ENCODE peak calls at places on chromosome 6, in five cellular contexts. L, I, J, O and K are unnamed samples.

GRCh38 chr6:3443221-3443515 is 13.7 kb downstream of the SLC22A23 start:
- DNase-seq in L (no peak), I (no peak), J (no peak), O (no peak), K (no peak)

GRCh38 chr6:683742-684440 is 9.0 kb downstream of the EXOC2 start:
- DNase-seq in L (peak), I (peak), J (peak), O (no peak), K (no peak)

GRCh38 chr6:106369739-106370138 is 9.2 kb downstream of the CRYBG1 start:
- DNase-seq in L (no peak), I (no peak), J (no peak), O (no peak), K (no peak)

GRCh38 chr6:36929152-36929551 is 25.4 kb upstream of the PI16 start:
- DNase-seq in L (no peak), I (no peak), J (no peak), O (no peak), K (no peak)

GRCh38 chr6:4584801-4585200 is 191.4 kb upstream of the CDYL start:
- DNase-seq in L (no peak), I (no peak), J (no peak), O (no peak), K (no peak)

GRCh38 chr6:3813150-3813780 is 35.9 kb upstream of the FAM50B start:
- DNase-seq in L (no peak), I (peak), J (no peak), O (no peak), K (no peak)

GRCh38 chr6:68976260-68976659 is 341.2 kb downstream of the ADGRB3 start:
- DNase-seq in L (no peak), I (no peak), J (no peak), O (no peak), K (no peak)

GRCh38 chr6:25050356-25050755 is 114.6 kb upstream of the RIPOR2 start:
- DNase-seq in L (peak), I (peak), J (no peak), O (no peak), K (peak)

GRCh38 chr6:4611441-4612129 is 164.6 kb upstream of the CDYL start:
- DNase-seq in L (no peak), I (no peak), J (no peak), O (no peak), K (no peak)

GRCh38 chr6:20723236-20723635 is 189.0 kb downstream of the CDKAL1 start:
- DNase-seq in L (no peak), I (no peak), J (no peak), O (no peak), K (no peak)

GRCh38 chr6:142987490-142987889 is 42.5 kb upstream of the HIVEP2 start:
- DNase-seq in L (no peak), I (no peak), J (no peak), O (no peak), K (no peak)

GRCh38 chr6:19866900-19867627 is 29.9 kb downstream of the ID4 start:
- DNase-seq in L (no peak), I (peak), J (no peak), O (no peak), K (no peak)

GRCh38 chr6:47428746-47429664 is 48.6 kb upstream of the CD2AP start:
- DNase-seq in L (no peak), I (no peak), J (no peak), O (no peak), K (no peak)

GRCh38 chr6:99432877-99433276 is 7.8 kb upstream of the PNISR start:
- DNase-seq in L (no peak), I (no peak), J (no peak), O (no peak), K (no peak)

GRCh38 chr6:91029211-91029610 is 442.3 kb upstream of the MAP3K7 start:
- DNase-seq in L (no peak), I (no peak), J (peak), O (no peak), K (no peak)

GRCh38 chr6:1335367-1336037 is 23.6 kb downstream of the FOXQ1 start:
- DNase-seq in L (peak), I (peak), J (no peak), O (no peak), K (no peak)

GRCh38 chr6:18081669-18082037 is 40.8 kb downstream of the NHLRC1 start:
- DNase-seq in L (no peak), I (peak), J (no peak), O (no peak), K (no peak)

GRCh38 chr6:166413491-166413951 is 30.8 kb upstream of the MPC1 start:
- DNase-seq in L (no peak), I (no peak), J (no peak), O (no peak), K (peak)

GRCh38 chr6:121366184-121366521 is 31.9 kb upstream of the TBC1D32 start:
- DNase-seq in L (no peak), I (no peak), J (no peak), O (no peak), K (no peak)

GRCh38 chr6:141552463-141552862 is 580.3 kb upstream of the GJE1 start:
- DNase-seq in L (peak), I (peak), J (peak), O (no peak), K (peak)

GRCh38 chr6:124963416-124964083 is 1.3 kb downstream of the RNF217 start:
- DNase-seq in L (no peak), I (peak), J (no peak), O (no peak), K (no peak)

GRCh38 chr6:39203804-39204495 is 25.3 kb downstream of the KCNK5 start:
- DNase-seq in L (no peak), I (no peak), J (no peak), O (no peak), K (no peak)

GRCh38 chr6:133767571-133767970 is 121.3 kb upstream of the TCF21 start:
- DNase-seq in L (no peak), I (peak), J (no peak), O (no peak), K (no peak)

GRCh38 chr6:36633370-36633769 is 39.2 kb downstream of the SRSF3 start:
- DNase-seq in L (no peak), I (no peak), J (no peak), O (no peak), K (no peak)

GRCh38 chr6:30821862-30822784 is 62.2 kb upstream of the DDR1 start:
- DNase-seq in L (no peak), I (peak), J (peak), O (no peak), K (peak)

GRCh38 chr6:111353914-111354464 is 129.0 kb downstream of the REV3L start:
- DNase-seq in L (no peak), I (no peak), J (no peak), O (no peak), K (no peak)

GRCh38 chr6:549901-550300 is 107.0 kb downstream of the HUS1B start:
- DNase-seq in L (no peak), I (no peak), J (no peak), O (no peak), K (no peak)

GRCh38 chr6:39344821-39345280 is 22.3 kb upstream of the KCNK16 start:
- DNase-seq in L (no peak), I (no peak), J (no peak), O (no peak), K (no peak)